ENCODE peak calls at places on chromosomes 5 and 9, in five cellular contexts. J is AG04449, K is transverse colon, M is mammary epithelial cell, H is GM12891. O is an unnamed sample.

GRCh38 chr9:72888032-72888431 is 64.8 kb downstream of the ALDH1A1 start:
- DNase-seq in J (no peak), K (no peak), M (peak), H (no peak), O (no peak)

GRCh38 chr5:142215915-142216681 is 107.5 kb downstream of the NDFIP1 start:
- DNase-seq in J (peak), K (peak), M (peak), H (no peak), O (peak)

GRCh38 chr5:172909931-172910502 is 49.2 kb upstream of the RPL26L1 start:
- DNase-seq in J (peak), K (no peak), M (no peak), H (no peak), O (peak)

GRCh38 chr5:73515232-73515631 is 17.0 kb downstream of the BTF3 start:
- DNase-seq in J (no peak), K (peak), M (peak), H (no peak), O (no peak)

GRCh38 chr5:58886315-58887207 is 303.7 kb downstream of the RAB3C start:
- DNase-seq in J (peak), K (peak), M (peak), H (peak), O (no peak)

GRCh38 chr5:147748590-147748989 is 33.9 kb downstream of the JAKMIP2 start:
- DNase-seq in J (no peak), K (no peak), M (no peak), H (no peak), O (no peak)

GRCh38 chr5:138911441-138911840 is 36.3 kb upstream of the LRRTM2 start:
- DNase-seq in J (peak), K (no peak), M (no peak), H (no peak), O (no peak)

GRCh38 chr5:107964722-107965121 is 294.0 kb upstream of the EFNA5 start:
- DNase-seq in J (no peak), K (no peak), M (no peak), H (no peak), O (no peak)

GRCh38 chr9:93575706-93576295 is 583 bp upstream of the PHF2 start:
- DNase-seq in J (no peak), K (peak), M (peak), H (peak), O (no peak)

GRCh38 chr9:135006911-135007570 is 80.4 kb upstream of the OLFM1 start:
- DNase-seq in J (no peak), K (no peak), M (no peak), H (no peak), O (no peak)

GRCh38 chr9:1152171-1152570 is 102.0 kb downstream of the DMRT2 start:
- DNase-seq in J (no peak), K (no peak), M (no peak), H (no peak), O (no peak)

GRCh38 chr5:1847056-1847455 is 35.7 kb downstream of the IRX4 start:
- DNase-seq in J (no peak), K (no peak), M (no peak), H (no peak), O (no peak)

GRCh38 chr5:107555425-107556090 is 115.2 kb downstream of the EFNA5 start:
- DNase-seq in J (peak), K (no peak), M (peak), H (no peak), O (no peak)

GRCh38 chr5:80187274-80187673 is 68.6 kb downstream of the SERINC5 start:
- DNase-seq in J (no peak), K (no peak), M (no peak), H (no peak), O (no peak)

GRCh38 chr9:135588886-135589595 is 27.5 kb downstream of the PAEP start:
- DNase-seq in J (no peak), K (no peak), M (no peak), H (no peak), O (no peak)

GRCh38 chr5:3893975-3894374 is 298.3 kb downstream of the IRX1 start:
- DNase-seq in J (no peak), K (no peak), M (no peak), H (no peak), O (no peak)

GRCh38 chr5:140142246-140142645 is 16.5 kb downstream of the IGIP start:
- DNase-seq in J (no peak), K (no peak), M (no peak), H (no peak), O (no peak)

GRCh38 chr5:173890195-173890951 is 2.2 kb downstream of the CPEB4 start:
- DNase-seq in J (no peak), K (no peak), M (no peak), H (no peak), O (no peak)

GRCh38 chr5:76125888-76126287 is 42.7 kb downstream of the SV2C start:
- DNase-seq in J (no peak), K (no peak), M (no peak), H (no peak), O (no peak)

GRCh38 chr5:90802695-90803317 is 244.2 kb downstream of the ADGRV1 start:
- DNase-seq in J (no peak), K (peak), M (peak), H (peak), O (no peak)

GRCh38 chr5:31845351-31845750 is 206.4 kb downstream of the PDZD2 start:
- DNase-seq in J (no peak), K (no peak), M (peak), H (no peak), O (no peak)

GRCh38 chr9:134661791-134662142 is 20.2 kb downstream of the COL5A1 start:
- DNase-seq in J (no peak), K (peak), M (peak), H (no peak), O (peak)

GRCh38 chr5:76724871-76725270 is 8.9 kb downstream of the F2R start:
- DNase-seq in J (peak), K (no peak), M (peak), H (no peak), O (no peak)

GRCh38 chr9:124392254-124392653 is 23.0 kb downstream of the PSMB7 start:
- DNase-seq in J (no peak), K (no peak), M (no peak), H (no peak), O (no peak)

GRCh38 chr5:119355244-119355635 is 579 bp upstream of the TNFAIP8 start:
- DNase-seq in J (no peak), K (no peak), M (no peak), H (no peak), O (no peak)

GRCh38 chr5:84113246-84114118 is 271.2 kb downstream of the EDIL3 start:
- DNase-seq in J (no peak), K (no peak), M (no peak), H (no peak), O (no peak)

GRCh38 chr5:69502375-69503143 is 10.0 kb downstream of the OCLN start:
- DNase-seq in J (no peak), K (no peak), M (peak), H (no peak), O (peak)

GRCh38 chr9:82332018-82332773 is 343.6 kb downstream of the SPATA31D1 start:
- DNase-seq in J (peak), K (no peak), M (peak), H (no peak), O (peak)

GRCh38 chr5:38603691-38604090 is 47.2 kb upstream of the LIFR start:
- DNase-seq in J (no peak), K (no peak), M (no peak), H (no peak), O (no peak)

GRCh38 chr5:52943285-52943684 is 45.9 kb upstream of the ITGA2 start:
- DNase-seq in J (no peak), K (no peak), M (no peak), H (no peak), O (no peak)

GRCh38 chr5:124797665-124798087 is 51.2 kb upstream of the ZNF608 start:
- DNase-seq in J (no peak), K (no peak), M (no peak), H (no peak), O (no peak)

GRCh38 chr5:172078726-172079345 is 72.4 kb upstream of the FBXW11 start:
- DNase-seq in J (no peak), K (no peak), M (no peak), H (no peak), O (peak)

GRCh38 chr9:98897745-98898144 is 46.0 kb upstream of the COL15A1 start:
- DNase-seq in J (no peak), K (no peak), M (no peak), H (no peak), O (no peak)

GRCh38 chr5:64767959-64768357 is 533 bp downstream of the SREK1IP1 start:
- DNase-seq in J (no peak), K (peak), M (no peak), H (no peak), O (no peak)

GRCh38 chr5:73759771-73760170 is 133.8 kb downstream of the ARHGEF28 start:
- DNase-seq in J (no peak), K (no peak), M (no peak), H (no peak), O (no peak)

GRCh38 chr5:69042915-69043795 is 50.7 kb upstream of the SLC30A5 start:
- DNase-seq in J (peak), K (peak), M (peak), H (peak), O (peak)

GRCh38 chr9:133880851-133881634 is 111.1 kb downstream of the VAV2 start:
- DNase-seq in J (no peak), K (no peak), M (peak), H (no peak), O (no peak)

GRCh38 chr5:176692326-176692725 is 45.0 kb downstream of the TSPAN17 start:
- DNase-seq in J (no peak), K (no peak), M (no peak), H (no peak), O (no peak)

GRCh38 chr5:33322632-33323031 is 118.1 kb upstream of the TARS1 start:
- DNase-seq in J (no peak), K (no peak), M (no peak), H (no peak), O (no peak)

O was measured in AG09319.